ENCODE peak calls at places on chromosomes 3 and 15, in four cellular contexts. H, T, P and N are unnamed samples.

GRCh38 chr3:193905993-193906396 is 230.0 kb upstream of the HES1 start:
- DNase-seq in H (no peak), T (no peak), P (peak), N (no peak)

GRCh38 chr3:25897019-25897418 is 107.1 kb downstream of the OXSM start:
- DNase-seq in H (no peak), T (peak), P (no peak), N (no peak)

GRCh38 chr3:56355570-56356185 is 112.6 kb downstream of the ERC2 start:
- DNase-seq in H (no peak), T (peak), P (no peak), N (no peak)

GRCh38 chr3:52829482-52829881 is 990 bp downstream of the ITIH4 start:
- DNase-seq in H (no peak), T (no peak), P (no peak), N (no peak)

GRCh38 chr3:51502562-51502910 is 2.7 kb upstream of the DCAF1 start:
- DNase-seq in H (no peak), T (no peak), P (no peak), N (no peak)

GRCh38 chr3:168061332-168061996 is 34.3 kb downstream of the GOLIM4 start:
- DNase-seq in H (no peak), T (peak), P (no peak), N (no peak)

GRCh38 chr3:50632450-50632849 is 15.5 kb downstream of the MAPKAPK3 start:
- DNase-seq in H (no peak), T (no peak), P (no peak), N (no peak)

GRCh38 chr3:131812433-131812832 is 222.4 kb downstream of the CPNE4 start:
- DNase-seq in H (no peak), T (no peak), P (no peak), N (no peak)

GRCh38 chr3:169581633-169582032 is 81.9 kb downstream of the MECOM start:
- DNase-seq in H (no peak), T (no peak), P (no peak), N (no peak)

GRCh38 chr3:14376348-14377043 is 25.9 kb upstream of the SLC6A6 start:
- DNase-seq in H (no peak), T (no peak), P (no peak), N (no peak)

GRCh38 chr3:178352300-178353021 is 183.8 kb upstream of the KCNMB2 start:
- DNase-seq in H (no peak), T (no peak), P (no peak), N (no peak)

GRCh38 chr15:86004061-86004460 is 75.6 kb upstream of the AGBL1 start:
- DNase-seq in H (no peak), T (no peak), P (no peak), N (no peak)

GRCh38 chr3:99344216-99344615 is 294.2 kb upstream of the COL8A1 start:
- DNase-seq in H (no peak), T (no peak), P (no peak), N (no peak)

GRCh38 chr3:112293368-112294321 is at the start of gene SLC9C1:
- DNase-seq in H (no peak), T (peak), P (no peak), N (no peak)

GRCh38 chr3:51982352-51982837 is 940 bp upstream of the ACY1 start:
- DNase-seq in H (peak), T (peak), P (no peak), N (no peak)

GRCh38 chr3:97942801-97943546 is 29.3 kb downstream of the RIOX2 start:
- DNase-seq in H (no peak), T (no peak), P (no peak), N (no peak)

GRCh38 chr3:15783361-15783969 is 14.3 kb downstream of the ANKRD28 start:
- DNase-seq in H (no peak), T (no peak), P (no peak), N (no peak)

GRCh38 chr3:175208316-175208715 is 349.2 kb downstream of the NAALADL2 start:
- DNase-seq in H (no peak), T (no peak), P (no peak), N (no peak)

GRCh38 chr3:59593380-59593779 is 543.6 kb upstream of the CFAP20DC start:
- DNase-seq in H (no peak), T (no peak), P (no peak), N (no peak)

GRCh38 chr15:68552773-68553172 is 26.0 kb upstream of the CORO2B start:
- DNase-seq in H (no peak), T (no peak), P (no peak), N (peak)

GRCh38 chr3:187626581-187626980 is 43.6 kb downstream of the SST start:
- DNase-seq in H (no peak), T (no peak), P (no peak), N (no peak)

GRCh38 chr15:62444104-62445027 is 279.3 kb upstream of the C2CD4B start:
- DNase-seq in H (no peak), T (no peak), P (no peak), N (peak)

GRCh38 chr15:77702211-77702957 is 69.7 kb upstream of the LINGO1 start:
- DNase-seq in H (no peak), T (no peak), P (no peak), N (no peak)

GRCh38 chr3:193240850-193241706 is at the start of gene PLAAT1:
- DNase-seq in H (peak), T (no peak), P (no peak), N (no peak)

GRCh38 chr15:41286665-41287333 is 45.6 kb downstream of the OIP5 start:
- DNase-seq in H (no peak), T (no peak), P (no peak), N (no peak)

GRCh38 chr3:88030200-88030599 is 28.6 kb downstream of the CGGBP1 start:
- DNase-seq in H (no peak), T (no peak), P (no peak), N (no peak)

GRCh38 chr3:139670196-139670595 is 7.6 kb downstream of the NMNAT3 start:
- DNase-seq in H (no peak), T (no peak), P (peak), N (peak)

GRCh38 chr3:61111764-61112163 is 139.5 kb downstream of the FHIT start:
- DNase-seq in H (no peak), T (no peak), P (no peak), N (no peak)

GRCh38 chr15:45583731-45584639 is 3.2 kb upstream of the BLOC1S6 start:
- DNase-seq in H (no peak), T (no peak), P (no peak), N (no peak)

GRCh38 chr3:50136714-50137405 is 18.3 kb upstream of the SEMA3F start:
- DNase-seq in H (no peak), T (no peak), P (no peak), N (no peak)

GRCh38 chr3:65438612-65439011 is 600.1 kb downstream of the MAGI1 start:
- DNase-seq in H (no peak), T (no peak), P (no peak), N (no peak)

GRCh38 chr3:65443739-65444447 is 594.8 kb downstream of the MAGI1 start:
- DNase-seq in H (no peak), T (no peak), P (no peak), N (no peak)

GRCh38 chr3:65438096-65438495 is 600.6 kb downstream of the MAGI1 start:
- DNase-seq in H (no peak), T (no peak), P (no peak), N (no peak)

GRCh38 chr3:65436580-65436979 is 602.1 kb downstream of the MAGI1 start:
- DNase-seq in H (no peak), T (peak), P (no peak), N (no peak)

DNA sequence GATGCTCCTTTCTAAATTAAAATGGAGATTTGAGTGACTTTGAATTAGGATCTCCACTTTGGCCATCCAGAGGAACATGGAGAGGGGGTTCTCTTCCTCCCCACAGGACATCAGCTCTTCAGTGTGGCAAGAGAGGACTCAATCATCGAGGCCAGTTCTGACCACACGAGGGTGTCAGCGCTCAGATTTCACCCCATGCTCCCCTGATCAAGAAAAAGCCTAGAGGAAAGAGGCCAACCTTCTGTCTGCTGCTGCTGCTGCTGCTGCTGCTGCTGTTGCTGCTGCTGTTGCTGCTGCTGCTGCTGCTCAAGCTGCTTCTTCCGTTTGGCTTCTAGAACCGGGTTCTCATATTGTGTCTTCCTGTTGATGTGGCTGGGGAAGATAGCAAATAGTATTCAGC is 599.1 kb downstream of the MAGI1 start:
- DNase-seq in H (peak), T (peak), P (no peak), N (no peak)
- TF ChIP-seq CTCF in H (peak), T (peak), P (no peak), N (no peak)

GRCh38 chr15:81003023-81003350 is 2.3 kb downstream of the TLNRD1 start:
- DNase-seq in H (no peak), T (no peak), P (no peak), N (no peak)
- H3K4me3 ChIP-seq in H (no peak), T (no peak), P (peak), N (no peak)

DNA sequence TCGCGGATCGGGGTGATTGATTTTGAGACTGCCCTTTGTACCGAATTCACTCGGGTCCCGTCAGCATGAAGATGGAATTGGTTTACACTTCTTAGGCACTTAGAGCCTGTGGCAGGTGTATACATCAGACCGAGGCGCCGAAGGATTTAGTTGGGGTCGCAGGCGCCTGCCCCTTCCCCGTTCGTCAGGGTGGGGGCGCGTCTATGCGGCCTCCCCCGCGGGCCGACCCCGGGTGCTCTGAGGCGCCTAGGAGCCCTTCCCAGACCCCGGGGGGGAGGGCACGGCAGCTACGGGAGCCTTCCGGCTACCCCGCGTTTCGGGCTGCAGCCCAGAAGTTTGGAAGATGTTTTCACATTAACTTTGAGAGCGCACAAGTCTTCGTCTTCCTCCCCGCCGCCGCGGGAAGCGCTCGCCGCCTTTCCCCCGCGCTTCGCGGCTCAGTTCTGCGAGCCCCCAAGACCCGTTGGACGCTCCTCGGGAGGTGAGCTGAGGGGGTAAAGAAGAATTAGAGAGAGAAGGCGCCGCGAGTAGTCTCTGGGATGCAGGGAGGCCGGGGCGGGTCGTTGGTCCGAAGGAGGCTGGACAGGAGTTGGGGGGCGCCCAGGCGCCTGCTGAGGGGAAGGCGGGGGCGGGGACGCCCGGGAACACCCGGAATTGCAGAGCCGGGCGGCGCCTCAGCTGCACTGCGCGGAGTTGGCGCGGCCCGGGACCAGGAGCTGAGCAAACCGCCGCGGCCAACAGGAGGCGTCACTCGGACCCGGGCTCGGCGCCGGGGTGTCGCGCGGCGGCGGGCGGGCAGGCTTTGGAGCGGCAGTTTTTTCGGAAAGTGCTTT is 737 bp downstream of the TIPARP start:
- DNase-seq in H (peak), T (no peak), P (no peak), N (peak)
- TF ChIP-seq CTCF in H (peak), T (peak), P (peak), N (no peak)

GRCh38 chr15:29570121-29570930 is 251.9 kb downstream of the TJP1 start:
- DNase-seq in H (peak), T (no peak), P (no peak), N (no peak)

GRCh38 chr15:29569533-29570092 is 252.7 kb downstream of the TJP1 start:
- DNase-seq in H (no peak), T (no peak), P (no peak), N (no peak)

GRCh38 chr15:29568840-29569532 is 253.3 kb downstream of the TJP1 start:
- DNase-seq in H (peak), T (peak), P (no peak), N (no peak)

GRCh38 chr15:29571728-29572454 is 250.4 kb downstream of the TJP1 start:
- DNase-seq in H (peak), T (no peak), P (no peak), N (no peak)

GRCh38 chr15:29570931-29571727 is 251.1 kb downstream of the TJP1 start:
- DNase-seq in H (peak), T (no peak), P (no peak), N (no peak)
- H3K4me3 ChIP-seq in H (peak), T (peak), P (peak), N (no peak)

GRCh38 chr15:42385980-42386695 is 26.8 kb downstream of the CAPN3 start:
- DNase-seq in H (no peak), T (no peak), P (no peak), N (peak)

GRCh38 chr15:42384597-42384996 is 25.3 kb downstream of the CAPN3 start:
- DNase-seq in H (no peak), T (no peak), P (no peak), N (peak)

GRCh38 chr15:42387603-42388002 is 28.3 kb downstream of the CAPN3 start:
- DNase-seq in H (no peak), T (no peak), P (no peak), N (peak)

GRCh38 chr15:42385206-42385979 is 26.1 kb downstream of the CAPN3 start:
- DNase-seq in H (no peak), T (peak), P (no peak), N (peak)
- TF ChIP-seq CTCF in H (peak), T (peak), P (no peak), N (no peak)

GRCh38 chr15:92922405-92923002 is 22.4 kb downstream of the CHD2 start:
- DNase-seq in H (no peak), T (no peak), P (no peak), N (no peak)
- H3K4me3 ChIP-seq in H (no peak), T (no peak), P (no peak), N (no peak)